ENCODE peak calls at places on chromosomes 13 and 19, in ten cellular contexts. S, L, Y, N, R, C, E, Q, M and Z are unnamed samples.

GRCh38 chr13:21078501-21078900 is 17.1 kb upstream of the LATS2 start:
- DNase-seq in S (no peak), L (no peak), Y (no peak), N (no peak), R (no peak), C (no peak), E (no peak), Q (no peak), M (no peak), Z (no peak)

GRCh38 chr19:40070058-40070457 is 14.0 kb upstream of the ZNF780B start:
- DNase-seq in S (no peak), L (no peak), Y (no peak), N (no peak), R (no peak), C (no peak), E (no peak), Q (no peak), M (no peak), Z (no peak)

GRCh38 chr13:113589251-113589960 is 4.9 kb downstream of the TFDP1 start:
- DNase-seq in S (no peak), L (no peak), Y (no peak), N (no peak), R (no peak), C (no peak), E (no peak), Q (no peak), M (no peak), Z (no peak)

GRCh38 chr19:4304509-4305252 is at the start of gene FSD1:
- DNase-seq in S (peak; percentile 67), L (peak; percentile 88), Y (peak; percentile 86), N (peak; percentile 92), R (peak; percentile 95), C (peak; percentile 82), E (peak; percentile 39), Q (no peak), M (peak; percentile 92), Z (peak; percentile 12)

GRCh38 chr19:2021453-2022140 is 6.1 kb upstream of the BTBD2 start:
- DNase-seq in S (no peak), L (no peak), Y (no peak), N (no peak), R (no peak), C (no peak), E (no peak), Q (no peak), M (no peak), Z (no peak)

GRCh38 chr13:86155756-86156155 is 356.5 kb upstream of the SLITRK6 start:
- DNase-seq in S (no peak), L (no peak), Y (no peak), N (no peak), R (no peak), C (no peak), E (no peak), Q (no peak), M (no peak), Z (no peak)

GRCh38 chr13:98674968-98675528 is 77.4 kb downstream of the SLC15A1 start:
- DNase-seq in S (no peak), L (no peak), Y (no peak), N (no peak), R (no peak), C (no peak), E (no peak), Q (no peak), M (no peak), Z (no peak)

GRCh38 chr19:5914358-5914774 is 312 bp downstream of the CAPS start:
- DNase-seq in S (no peak), L (no peak), Y (no peak), N (no peak), R (no peak), C (no peak), E (no peak), Q (no peak), M (no peak), Z (no peak)